ENCODE peak calls at places on chromosome 11, in four cellular contexts. One of them, this sample, is unnamed.

GRCh38 chr11:69278091-69278867 is 15.7 kb upstream of the MYEOV start:
- DNase-seq in A549: peak; percentile 80
- DNase-seq in psoas muscle: no peak
- DNase-seq in heart left ventricle: no peak
- DNase-seq in this sample: no peak

GRCh38 chr11:79441159-79441875 is 487 bp upstream of the TENM4 start:
- DNase-seq in A549: no peak
- DNase-seq in psoas muscle: no peak
- DNase-seq in heart left ventricle: no peak
- DNase-seq in this sample: no peak

GRCh38 chr11:64040684-64041267 is 5.0 kb downstream of the FLRT1 start:
- DNase-seq in A549: peak; percentile 52
- DNase-seq in psoas muscle: no peak
- DNase-seq in heart left ventricle: no peak
- DNase-seq in this sample: no peak

GRCh38 chr11:117663826-117664225 is 133.2 kb downstream of the DSCAML1 start:
- DNase-seq in A549: no peak
- DNase-seq in psoas muscle: peak; percentile 29
- DNase-seq in heart left ventricle: no peak
- DNase-seq in this sample: no peak

GRCh38 chr11:125448136-125448535 is 47.9 kb downstream of the FEZ1 start:
- DNase-seq in A549: no peak
- DNase-seq in psoas muscle: no peak
- DNase-seq in heart left ventricle: no peak
- DNase-seq in this sample: peak; percentile 35

GRCh38 chr11:133681901-133682300 is 149.6 kb upstream of the OPCML start:
- DNase-seq in A549: no peak
- DNase-seq in psoas muscle: no peak
- DNase-seq in heart left ventricle: no peak
- DNase-seq in this sample: no peak

GRCh38 chr11:87300640-87301381 is 263.1 kb downstream of the TMEM135 start:
- DNase-seq in A549: peak; percentile 7
- DNase-seq in psoas muscle: no peak
- DNase-seq in heart left ventricle: no peak
- DNase-seq in this sample: no peak

GRCh38 chr11:7573558-7574296 is 59.9 kb downstream of the PPFIBP2 start:
- DNase-seq in A549: peak; percentile 47
- DNase-seq in psoas muscle: no peak
- DNase-seq in heart left ventricle: no peak
- DNase-seq in this sample: no peak

GRCh38 chr11:70627219-70627618 is 228.9 kb downstream of the CTTN start:
- DNase-seq in A549: peak; percentile 11
- DNase-seq in psoas muscle: no peak
- DNase-seq in heart left ventricle: no peak
- DNase-seq in this sample: no peak

GRCh38 chr11:1131033-1131911 is 26.5 kb upstream of the MUC5AC start:
- DNase-seq in A549: no peak
- DNase-seq in psoas muscle: no peak
- DNase-seq in heart left ventricle: peak; percentile 16
- DNase-seq in this sample: no peak

GRCh38 chr11:48170176-48170839 is 46.3 kb upstream of the OR4B1 start:
- DNase-seq in A549: no peak
- DNase-seq in psoas muscle: no peak
- DNase-seq in heart left ventricle: peak; percentile 60
- DNase-seq in this sample: no peak

GRCh38 chr11:7220636-7221035 is 31.1 kb upstream of the SYT9 start:
- DNase-seq in A549: no peak
- DNase-seq in psoas muscle: no peak
- DNase-seq in heart left ventricle: no peak
- DNase-seq in this sample: no peak

GRCh38 chr11:12237381-12237784 is 127.0 kb downstream of the MICAL2 start:
- DNase-seq in A549: no peak
- DNase-seq in psoas muscle: no peak
- DNase-seq in heart left ventricle: no peak
- DNase-seq in this sample: no peak

GRCh38 chr11:88535916-88536547 is 198.5 kb upstream of the CTSC start:
- DNase-seq in A549: peak; percentile 64
- DNase-seq in psoas muscle: no peak
- DNase-seq in heart left ventricle: no peak
- DNase-seq in this sample: no peak

GRCh38 chr11:83335446-83336070 is 49.4 kb upstream of the CCDC90B start:
- DNase-seq in A549: no peak
- DNase-seq in psoas muscle: no peak
- DNase-seq in heart left ventricle: no peak
- DNase-seq in this sample: no peak

GRCh38 chr11:10496296-10496936 is 41.4 kb downstream of the AMPD3 start:
- DNase-seq in A549: no peak
- DNase-seq in psoas muscle: no peak
- DNase-seq in heart left ventricle: no peak
- DNase-seq in this sample: no peak

GRCh38 chr11:113195728-113196127 is 118.7 kb upstream of the TTC12 start:
- DNase-seq in A549: no peak
- DNase-seq in psoas muscle: no peak
- DNase-seq in heart left ventricle: no peak
- DNase-seq in this sample: no peak

GRCh38 chr11:134997652-134998320 is 585.7 kb upstream of the B3GAT1 start:
- DNase-seq in A549: no peak
- DNase-seq in psoas muscle: no peak
- DNase-seq in heart left ventricle: no peak
- DNase-seq in this sample: no peak

GRCh38 chr11:1177020-1177770 is 19.4 kb downstream of the MUC5AC start:
- DNase-seq in A549: no peak
- DNase-seq in psoas muscle: peak; percentile 34
- DNase-seq in heart left ventricle: peak; percentile 6
- DNase-seq in this sample: no peak

GRCh38 chr11:84800755-84801346 is 826.3 kb downstream of the DLG2 start:
- DNase-seq in A549: peak; percentile 41
- DNase-seq in psoas muscle: no peak
- DNase-seq in heart left ventricle: no peak
- DNase-seq in this sample: no peak
- TF ChIP-seq CTCF in A549: peak; percentile 50
- TF ChIP-seq CTCF in psoas muscle: no peak
- TF ChIP-seq CTCF in heart left ventricle: no peak
- TF ChIP-seq CTCF in this sample: peak; percentile 28

GRCh38 chr11:45333506-45333971 is 47.4 kb upstream of the SYT13 start:
- DNase-seq in A549: peak; percentile 36
- DNase-seq in psoas muscle: no peak
- DNase-seq in heart left ventricle: peak; percentile 75
- DNase-seq in this sample: peak; percentile 38
- H3K4me3 ChIP-seq in A549: no peak overlapping the region
- H3K4me3 ChIP-seq in psoas muscle: peak overlapping the region; percentile 39
- H3K4me3 ChIP-seq in heart left ventricle: peak overlapping the region; percentile 32
- H3K4me3 ChIP-seq in this sample: peak overlapping the region; percentile 30

GRCh38 chr11:3357302-3357701 is 21.6 kb downstream of the ZNF195 start:
- DNase-seq in A549: no peak
- DNase-seq in psoas muscle: no peak
- DNase-seq in heart left ventricle: no peak
- DNase-seq in this sample: no peak
- H3K9me3 ChIP-seq in A549: peaks cover 96% of the 10 kb centered on the region
- H3K9me3 ChIP-seq in psoas muscle: peaks cover 73% of the 10 kb centered on the region
- H3K9me3 ChIP-seq in heart left ventricle: no peaks in the 10 kb centered on the region
- H3K9me3 ChIP-seq in this sample: peaks cover 41% of the 10 kb centered on the region

DNA sequence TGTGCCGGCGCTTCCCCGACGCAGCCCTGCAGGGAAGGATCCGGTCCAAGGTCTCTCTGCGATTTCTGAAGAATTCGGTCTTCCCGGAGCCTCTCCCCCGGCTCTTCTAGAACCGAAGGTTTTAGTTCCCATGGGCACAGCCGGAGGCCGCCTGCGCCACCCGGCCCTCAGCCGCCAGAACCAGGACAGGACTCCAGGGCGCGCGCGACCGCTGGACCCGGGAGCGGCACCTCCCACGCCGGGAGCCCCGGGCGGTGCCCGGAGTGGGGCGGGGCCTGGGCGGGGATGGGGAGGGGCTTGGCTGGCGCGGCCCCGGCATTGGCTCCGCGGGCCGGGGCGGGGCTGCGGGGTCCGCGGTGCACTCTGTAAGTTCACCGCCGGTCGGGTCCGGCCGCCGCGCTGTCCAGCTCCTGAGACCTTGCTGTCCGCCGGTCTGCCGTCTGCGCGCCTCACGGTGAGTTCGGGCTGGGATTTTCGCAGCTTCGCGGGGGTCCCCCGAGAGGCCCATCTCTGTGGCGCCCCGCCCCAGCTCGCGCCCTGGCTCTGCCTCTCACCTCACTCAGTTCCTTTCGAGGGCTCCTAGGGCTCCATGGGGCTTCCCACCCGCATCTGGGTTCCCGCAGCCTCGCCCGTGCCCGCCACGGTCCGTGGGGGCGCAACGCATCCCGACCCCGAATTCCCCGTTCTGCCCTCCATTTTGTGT is at the start of gene CDC42EP2:
- DNase-seq in A549: peak; percentile 84
- DNase-seq in psoas muscle: peak; percentile 94
- DNase-seq in heart left ventricle: peak; percentile 90
- DNase-seq in this sample: peak; percentile 95
- TF ChIP-seq CTCF in A549: no peak
- TF ChIP-seq CTCF in psoas muscle: no peak
- TF ChIP-seq CTCF in heart left ventricle: no peak
- TF ChIP-seq CTCF in this sample: no peak

GRCh38 chr11:74005721-74006517 is 3.0 kb downstream of the UCP3 start:
- DNase-seq in A549: no peak
- DNase-seq in psoas muscle: peak; percentile 76
- DNase-seq in heart left ventricle: no peak
- DNase-seq in this sample: no peak

GRCh38 chr11:74008373-74009229 is at the start of gene UCP3:
- DNase-seq in A549: no peak
- DNase-seq in psoas muscle: peak; percentile 78
- DNase-seq in heart left ventricle: no peak
- DNase-seq in this sample: no peak

GRCh38 chr11:74009230-74009547 is 304 bp upstream of the UCP3 start:
- DNase-seq in A549: no peak
- DNase-seq in psoas muscle: no peak
- DNase-seq in heart left ventricle: no peak
- DNase-seq in this sample: no peak

GRCh38 chr11:74006743-74007304 is 2.1 kb downstream of the UCP3 start:
- DNase-seq in A549: no peak
- DNase-seq in psoas muscle: no peak
- DNase-seq in heart left ventricle: no peak
- DNase-seq in this sample: no peak

GRCh38 chr11:74007691-74008372 is 1.1 kb downstream of the UCP3 start:
- DNase-seq in A549: no peak
- DNase-seq in psoas muscle: peak; percentile 78
- DNase-seq in heart left ventricle: no peak
- DNase-seq in this sample: no peak
- H3K4me3 ChIP-seq in A549: no peak overlapping the region
- H3K4me3 ChIP-seq in psoas muscle: peak overlapping the region; percentile 75
- H3K4me3 ChIP-seq in heart left ventricle: no peak overlapping the region
- H3K4me3 ChIP-seq in this sample: no peak overlapping the region

This sample was measured in tibial artery.